ENCODE peak calls at places on chromosome 21, in six cellular contexts. One of them, this sample, is unnamed.

GRCh38 chr21:39109596-39110210 is 73.5 kb downstream of the PSMG1 start:
- DNase-seq in activated naive CD8-positive, alpha-beta T cell treated with anti-CD3 and anti-CD28 coated beads, Interleukin-2, amount 50 U/mL, for 16 hours: no peak
- DNase-seq in body of pancreas: no peak
- DNase-seq in stimulated activated CD8-positive, alpha-beta memory T cell treated with anti-CD3 and anti-CD28 coated beads, Interleukin-2, amount 100 ng/mL, for 48 hours: no peak
- DNase-seq in posterior cingulate gyrus: no peak
- DNase-seq in HTR-8/SVneo: no peak
- DNase-seq in this sample: no peak

GRCh38 chr21:36412916-36413315 is 27.7 kb downstream of the CHAF1B start:
- DNase-seq in activated naive CD8-positive, alpha-beta T cell treated with anti-CD3 and anti-CD28 coated beads, Interleukin-2, amount 50 U/mL, for 16 hours: no peak
- DNase-seq in body of pancreas: no peak
- DNase-seq in stimulated activated CD8-positive, alpha-beta memory T cell treated with anti-CD3 and anti-CD28 coated beads, Interleukin-2, amount 100 ng/mL, for 48 hours: no peak
- DNase-seq in posterior cingulate gyrus: peak
- DNase-seq in HTR-8/SVneo: no peak
- DNase-seq in this sample: no peak

GRCh38 chr21:18759751-18760161 is 356.2 kb upstream of the TMPRSS15 start:
- DNase-seq in activated naive CD8-positive, alpha-beta T cell treated with anti-CD3 and anti-CD28 coated beads, Interleukin-2, amount 50 U/mL, for 16 hours: no peak
- DNase-seq in body of pancreas: no peak
- DNase-seq in stimulated activated CD8-positive, alpha-beta memory T cell treated with anti-CD3 and anti-CD28 coated beads, Interleukin-2, amount 100 ng/mL, for 48 hours: no peak
- DNase-seq in posterior cingulate gyrus: peak
- DNase-seq in HTR-8/SVneo: no peak
- DNase-seq in this sample: no peak

GRCh38 chr21:24310780-24311179 is 1296.5 kb downstream of the MRPL39 start:
- DNase-seq in activated naive CD8-positive, alpha-beta T cell treated with anti-CD3 and anti-CD28 coated beads, Interleukin-2, amount 50 U/mL, for 16 hours: no peak
- DNase-seq in body of pancreas: no peak
- DNase-seq in stimulated activated CD8-positive, alpha-beta memory T cell treated with anti-CD3 and anti-CD28 coated beads, Interleukin-2, amount 100 ng/mL, for 48 hours: no peak
- DNase-seq in posterior cingulate gyrus: no peak
- DNase-seq in HTR-8/SVneo: no peak
- DNase-seq in this sample: no peak

GRCh38 chr21:44773291-44773932 is 28.2 kb downstream of the UBE2G2 start:
- DNase-seq in activated naive CD8-positive, alpha-beta T cell treated with anti-CD3 and anti-CD28 coated beads, Interleukin-2, amount 50 U/mL, for 16 hours: no peak
- DNase-seq in body of pancreas: no peak
- DNase-seq in stimulated activated CD8-positive, alpha-beta memory T cell treated with anti-CD3 and anti-CD28 coated beads, Interleukin-2, amount 100 ng/mL, for 48 hours: no peak
- DNase-seq in posterior cingulate gyrus: no peak
- DNase-seq in HTR-8/SVneo: no peak
- DNase-seq in this sample: no peak

GRCh38 chr21:39087238-39087975 is 95.8 kb downstream of the PSMG1 start:
- DNase-seq in activated naive CD8-positive, alpha-beta T cell treated with anti-CD3 and anti-CD28 coated beads, Interleukin-2, amount 50 U/mL, for 16 hours: no peak
- DNase-seq in body of pancreas: no peak
- DNase-seq in stimulated activated CD8-positive, alpha-beta memory T cell treated with anti-CD3 and anti-CD28 coated beads, Interleukin-2, amount 100 ng/mL, for 48 hours: no peak
- DNase-seq in posterior cingulate gyrus: no peak
- DNase-seq in HTR-8/SVneo: no peak
- DNase-seq in this sample: no peak

GRCh38 chr21:35020902-35021301 is 28.2 kb downstream of the RUNX1 start:
- DNase-seq in activated naive CD8-positive, alpha-beta T cell treated with anti-CD3 and anti-CD28 coated beads, Interleukin-2, amount 50 U/mL, for 16 hours: no peak
- DNase-seq in body of pancreas: no peak
- DNase-seq in stimulated activated CD8-positive, alpha-beta memory T cell treated with anti-CD3 and anti-CD28 coated beads, Interleukin-2, amount 100 ng/mL, for 48 hours: no peak
- DNase-seq in posterior cingulate gyrus: no peak
- DNase-seq in HTR-8/SVneo: no peak
- DNase-seq in this sample: no peak

GRCh38 chr21:40853956-40854688 is 7.2 kb upstream of the DSCAM start:
- DNase-seq in activated naive CD8-positive, alpha-beta T cell treated with anti-CD3 and anti-CD28 coated beads, Interleukin-2, amount 50 U/mL, for 16 hours: no peak
- DNase-seq in body of pancreas: no peak
- DNase-seq in stimulated activated CD8-positive, alpha-beta memory T cell treated with anti-CD3 and anti-CD28 coated beads, Interleukin-2, amount 100 ng/mL, for 48 hours: no peak
- DNase-seq in posterior cingulate gyrus: no peak
- DNase-seq in HTR-8/SVneo: no peak
- DNase-seq in this sample: no peak

GRCh38 chr21:34881421-34881820 is 167.7 kb downstream of the RUNX1 start:
- DNase-seq in activated naive CD8-positive, alpha-beta T cell treated with anti-CD3 and anti-CD28 coated beads, Interleukin-2, amount 50 U/mL, for 16 hours: no peak
- DNase-seq in body of pancreas: no peak
- DNase-seq in stimulated activated CD8-positive, alpha-beta memory T cell treated with anti-CD3 and anti-CD28 coated beads, Interleukin-2, amount 100 ng/mL, for 48 hours: no peak
- DNase-seq in posterior cingulate gyrus: no peak
- DNase-seq in HTR-8/SVneo: peak
- DNase-seq in this sample: no peak

GRCh38 chr21:15241997-15242767 is 177.4 kb upstream of the NRIP1 start:
- DNase-seq in activated naive CD8-positive, alpha-beta T cell treated with anti-CD3 and anti-CD28 coated beads, Interleukin-2, amount 50 U/mL, for 16 hours: no peak
- DNase-seq in body of pancreas: no peak
- DNase-seq in stimulated activated CD8-positive, alpha-beta memory T cell treated with anti-CD3 and anti-CD28 coated beads, Interleukin-2, amount 100 ng/mL, for 48 hours: no peak
- DNase-seq in posterior cingulate gyrus: no peak
- DNase-seq in HTR-8/SVneo: no peak
- DNase-seq in this sample: no peak

GRCh38 chr21:45386728-45387371 is 18.1 kb upstream of the COL18A1 start:
- DNase-seq in activated naive CD8-positive, alpha-beta T cell treated with anti-CD3 and anti-CD28 coated beads, Interleukin-2, amount 50 U/mL, for 16 hours: no peak
- DNase-seq in body of pancreas: peak
- DNase-seq in stimulated activated CD8-positive, alpha-beta memory T cell treated with anti-CD3 and anti-CD28 coated beads, Interleukin-2, amount 100 ng/mL, for 48 hours: no peak
- DNase-seq in posterior cingulate gyrus: peak
- DNase-seq in HTR-8/SVneo: peak
- DNase-seq in this sample: no peak

GRCh38 chr21:20443558-20444155 is 554.6 kb upstream of the NCAM2 start:
- DNase-seq in activated naive CD8-positive, alpha-beta T cell treated with anti-CD3 and anti-CD28 coated beads, Interleukin-2, amount 50 U/mL, for 16 hours: no peak
- DNase-seq in body of pancreas: no peak
- DNase-seq in stimulated activated CD8-positive, alpha-beta memory T cell treated with anti-CD3 and anti-CD28 coated beads, Interleukin-2, amount 100 ng/mL, for 48 hours: no peak
- DNase-seq in posterior cingulate gyrus: no peak
- DNase-seq in HTR-8/SVneo: no peak
- DNase-seq in this sample: no peak

This sample was measured in head of caudate nucleus.